ENCODE peak calls at places on chromosome X, in ten cellular contexts. P is K562, C is tibial nerve, U is fibroblast of lung, K is A549, I is ascending aorta, F is tibial artery, T is spleen, W is IMR-90, Q is heart left ventricle. H is an unnamed sample.

GRCh38 chrX:149504226-149504914 is 736 bp downstream of the IDS start:
- DNase-seq in P (peak; percentile 39), C (no peak), U (no peak), K (peak; percentile 36), I (no peak), F (peak; percentile 22), T (peak; percentile 88), W (no peak), Q (no peak), H (peak; percentile 63)

GRCh38 chrX:149818652-149819051 is 36.9 kb downstream of the MAGEA9 start:
- DNase-seq in P (no peak), C (no peak), U (peak; percentile 20), K (no peak), I (no peak), F (no peak), T (no peak), W (no peak), Q (no peak), H (no peak)

GRCh38 chrX:138858438-138858837 is 146.9 kb upstream of the FGF13 start:
- DNase-seq in P (peak; percentile 12), C (no peak), U (peak; percentile 92), K (no peak), I (no peak), F (no peak), T (no peak), W (peak; percentile 1), Q (no peak), H (no peak)

GRCh38 chrX:23845316-23845932 is 62.3 kb downstream of the APOO start:
- DNase-seq in P (no peak), C (no peak), U (no peak), K (no peak), I (no peak), F (no peak), T (no peak), W (no peak), Q (no peak), H (peak; percentile 39)

GRCh38 chrX:28324306-28324705 is 262.9 kb upstream of the IL1RAPL1 start:
- DNase-seq in P (no peak), C (no peak), U (no peak), K (no peak), I (no peak), F (no peak), T (no peak), W (no peak), Q (no peak), H (no peak)

GRCh38 chrX:47316276-47317025 is 53.9 kb upstream of the ZNF157 start:
- DNase-seq in P (no peak), C (no peak), U (peak; percentile 23), K (no peak), I (no peak), F (no peak), T (peak; percentile 30), W (no peak), Q (no peak), H (no peak)

GRCh38 chrX:150845091-150845490 is 53.4 kb downstream of the CD99L2 start:
- DNase-seq in P (no peak), C (no peak), U (no peak), K (no peak), I (no peak), F (no peak), T (no peak), W (no peak), Q (no peak), H (no peak)

GRCh38 chrX:149531599-149531998 is 9.2 kb upstream of the EOLA1 start:
- DNase-seq in P (no peak), C (no peak), U (no peak), K (no peak), I (no peak), F (no peak), T (no peak), W (no peak), Q (no peak), H (no peak)

GRCh38 chrX:42869659-42870476 is 91.9 kb upstream of the PPP1R2C start:
- DNase-seq in P (no peak), C (no peak), U (no peak), K (no peak), I (no peak), F (no peak), T (no peak), W (no peak), Q (no peak), H (no peak)

GRCh38 chrX:151973851-151974335 is 583 bp downstream of the GABRE start:
- DNase-seq in P (peak; percentile 23), C (no peak), U (peak; percentile 24), K (no peak), I (no peak), F (peak; percentile 39), T (no peak), W (no peak), Q (peak; percentile 54), H (peak; percentile 53)

GRCh38 chrX:23797371-23798128 is 14.6 kb downstream of the SAT1 start:
- DNase-seq in P (no peak), C (no peak), U (no peak), K (no peak), I (no peak), F (no peak), T (no peak), W (no peak), Q (no peak), H (no peak)

GRCh38 chrX:107726809-107727534 is 48.6 kb downstream of the TSC22D3 start:
- DNase-seq in P (no peak), C (no peak), U (no peak), K (no peak), I (no peak), F (no peak), T (no peak), W (no peak), Q (no peak), H (no peak)
- H3K4me1 ChIP-seq in P (peaks cover 17% of the 10 kb centered on the region), C (no peaks in the 10 kb centered on the region), U (no peaks in the 10 kb centered on the region), K (peaks cover 69% of the 10 kb centered on the region), I (peaks cover 31% of the 10 kb centered on the region), F (no peaks in the 10 kb centered on the region), T (no peaks in the 10 kb centered on the region), W (peaks cover 4% of the 10 kb centered on the region), Q (peaks cover 53% of the 10 kb centered on the region), H (peaks cover 11% of the 10 kb centered on the region)

DNA sequence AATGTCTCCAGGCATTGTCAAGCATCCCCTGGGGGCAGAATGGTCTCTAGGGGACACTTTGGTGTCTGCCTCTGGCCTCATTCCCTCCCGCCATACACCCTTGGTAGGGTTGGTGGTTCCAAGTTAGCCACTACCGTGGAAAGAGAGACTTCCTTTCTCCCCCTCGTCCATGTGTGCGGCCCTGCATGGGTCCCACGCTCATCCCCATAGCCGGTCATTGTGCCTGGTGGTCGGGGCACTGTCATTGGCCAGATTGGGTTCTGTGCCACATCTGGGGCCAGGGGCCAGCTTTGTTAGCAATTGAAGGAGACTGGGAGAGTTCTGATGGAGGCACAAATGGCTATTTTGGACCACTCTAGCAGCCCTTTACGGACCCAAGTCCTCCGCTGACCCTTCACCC is 17.3 kb downstream of the CLCN4 start:
- DNase-seq in P (no peak), C (no peak), U (no peak), K (no peak), I (no peak), F (no peak), T (no peak), W (no peak), Q (no peak), H (no peak)
- H3K4me1 ChIP-seq in P (peaks cover 28% of the 10 kb centered on the region), C (no peaks in the 10 kb centered on the region), U (peaks cover 10% of the 10 kb centered on the region), K (peaks cover 6% of the 10 kb centered on the region), I (no peaks in the 10 kb centered on the region), F (no peaks in the 10 kb centered on the region), T (no peaks in the 10 kb centered on the region), W (peaks cover 17% of the 10 kb centered on the region), Q (no peaks in the 10 kb centered on the region), H (no peaks in the 10 kb centered on the region)

GRCh38 chrX:2700405-2701320 is 9.6 kb downstream of the CD99 start:
- DNase-seq in P (no peak), C (no peak), U (no peak), K (no peak), I (no peak), F (no peak), T (peak; percentile 30), W (no peak), Q (no peak), H (no peak)

GRCh38 chrX:2705461-2705860 is 14.4 kb downstream of the CD99 start:
- DNase-seq in P (no peak), C (no peak), U (no peak), K (no peak), I (no peak), F (no peak), T (peak; percentile 16), W (no peak), Q (no peak), H (no peak)

GRCh38 chrX:2705036-2705435 is 13.9 kb downstream of the CD99 start:
- DNase-seq in P (no peak), C (no peak), U (peak; percentile 54), K (no peak), I (no peak), F (peak; percentile 59), T (peak; percentile 53), W (no peak), Q (peak; percentile 62), H (peak; percentile 9)

GRCh38 chrX:2701600-2701999 is 10.5 kb downstream of the CD99 start:
- DNase-seq in P (no peak), C (no peak), U (no peak), K (no peak), I (no peak), F (no peak), T (peak; percentile 61), W (no peak), Q (peak; percentile 69), H (no peak)

DNA sequence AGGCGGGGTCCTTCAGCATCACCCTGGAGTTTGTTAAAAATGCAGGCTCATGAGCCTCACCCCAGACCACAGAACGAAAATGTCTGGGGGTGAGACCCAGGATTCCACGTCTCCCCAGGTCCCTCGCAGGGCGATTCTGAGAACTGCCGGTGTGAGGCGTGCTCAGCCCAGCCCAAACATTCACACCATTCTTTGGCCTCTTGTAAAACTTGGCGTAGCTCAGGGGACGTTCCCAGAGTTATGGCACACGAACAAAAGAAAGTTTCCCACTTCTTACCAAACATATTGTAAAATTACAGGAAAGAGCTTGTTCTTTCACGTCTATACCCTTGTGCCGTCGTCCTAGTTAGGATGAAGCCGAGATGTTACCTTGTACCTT is 12.9 kb downstream of the CD99 start:
- DNase-seq in P (no peak), C (no peak), U (peak; percentile 77), K (no peak), I (no peak), F (peak; percentile 62), T (no peak), W (no peak), Q (peak; percentile 63), H (no peak)
- H3K4me1 ChIP-seq in P (no peaks in the 10 kb centered on the region), C (no peaks in the 10 kb centered on the region), U (peaks cover 27% of the 10 kb centered on the region), K (peaks cover 38% of the 10 kb centered on the region), I (peaks cover 32% of the 10 kb centered on the region), F (no peaks in the 10 kb centered on the region), T (peaks cover 38% of the 10 kb centered on the region), W (peaks cover 15% of the 10 kb centered on the region), Q (peaks cover 84% of the 10 kb centered on the region), H (peaks cover 41% of the 10 kb centered on the region)

DNA sequence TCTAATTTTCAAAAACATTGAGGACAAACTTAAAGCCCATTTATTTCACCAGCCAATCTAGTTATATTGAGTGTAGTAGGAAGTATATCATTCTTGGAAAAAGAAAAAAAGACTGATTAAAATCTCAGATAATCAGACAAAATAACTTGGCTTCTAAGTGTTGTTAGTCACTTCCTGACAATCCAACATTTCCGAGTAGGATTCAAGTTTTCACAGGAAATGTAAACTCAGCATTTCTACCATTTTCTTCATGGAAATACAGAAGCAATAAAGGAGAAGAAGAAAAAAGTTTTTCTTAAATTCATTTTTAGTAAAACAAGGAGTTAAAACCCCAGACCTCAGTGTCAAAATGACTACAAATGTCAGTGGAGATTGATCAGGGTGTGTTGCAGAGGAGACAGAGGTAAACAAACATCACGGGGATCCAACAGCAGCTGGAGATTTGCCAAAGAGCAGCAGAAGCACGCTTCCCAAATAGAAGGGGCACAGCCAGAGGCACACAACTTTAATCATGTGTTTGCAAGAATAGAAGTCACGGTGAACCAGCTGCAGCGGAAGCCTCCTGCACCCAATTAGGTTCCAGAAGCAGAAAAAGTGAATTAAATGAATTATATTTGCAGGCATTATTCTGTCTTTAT is 129.3 kb upstream of the FAM9B start:
- DNase-seq in P (no peak), C (no peak), U (peak; percentile 50), K (no peak), I (no peak), F (no peak), T (no peak), W (peak; percentile 55), Q (no peak), H (no peak)
- H3K4me1 ChIP-seq in P (no peaks in the 10 kb centered on the region), C (no peaks in the 10 kb centered on the region), U (no peaks in the 10 kb centered on the region), K (peaks cover 43% of the 10 kb centered on the region), I (no peaks in the 10 kb centered on the region), F (no peaks in the 10 kb centered on the region), T (no peaks in the 10 kb centered on the region), W (peaks cover 3% of the 10 kb centered on the region), Q (peaks cover 4% of the 10 kb centered on the region), H (no peaks in the 10 kb centered on the region)